ENCODE peak calls at places on chromosomes 16 and 17, in five cellular contexts. One of them, this sample, is unnamed.

GRCh38 chr17:6591599-6592158 is 35.3 kb upstream of the PITPNM3 start:
- DNase-seq in fibroblast of the aortic adventitia: peak; percentile 60
- DNase-seq in AG09319: no peak
- DNase-seq in transverse colon: no peak
- DNase-seq in GM12865: no peak
- DNase-seq in this sample: peak; percentile 81

GRCh38 chr17:57357392-57357784 is 101.1 kb downstream of the MSI2 start:
- DNase-seq in fibroblast of the aortic adventitia: no peak
- DNase-seq in GM12865: peak; percentile 63
- DNase-seq in transverse colon: peak; percentile 53
- DNase-seq in AG09319: no peak
- DNase-seq in this sample: no peak

GRCh38 chr17:48522990-48523389 is 7.8 kb downstream of the HOXB1 start:
- DNase-seq in GM12865: no peak
- DNase-seq in AG09319: no peak
- DNase-seq in transverse colon: no peak
- DNase-seq in fibroblast of the aortic adventitia: peak; percentile 44
- DNase-seq in this sample: no peak

GRCh38 chr16:67672739-67673662 is 6.4 kb downstream of the C16orf86 start:
- DNase-seq in fibroblast of the aortic adventitia: peak; percentile 71
- DNase-seq in transverse colon: peak; percentile 79
- DNase-seq in GM12865: peak; percentile 80
- DNase-seq in AG09319: peak; percentile 15
- DNase-seq in this sample: peak; percentile 80

GRCh38 chr16:21957687-21958346 is 4.7 kb downstream of the UQCRC2 start:
- DNase-seq in fibroblast of the aortic adventitia: no peak
- DNase-seq in GM12865: no peak
- DNase-seq in transverse colon: no peak
- DNase-seq in AG09319: no peak
- DNase-seq in this sample: no peak

GRCh38 chr17:9628509-9628908 is 16.8 kb upstream of the USP43 start:
- DNase-seq in fibroblast of the aortic adventitia: no peak
- DNase-seq in AG09319: no peak
- DNase-seq in GM12865: no peak
- DNase-seq in transverse colon: peak; percentile 46
- DNase-seq in this sample: no peak

GRCh38 chr17:33802349-33803272 is 452.5 kb upstream of the CCL2 start:
- DNase-seq in transverse colon: no peak
- DNase-seq in GM12865: no peak
- DNase-seq in AG09319: no peak
- DNase-seq in fibroblast of the aortic adventitia: no peak
- DNase-seq in this sample: no peak

GRCh38 chr17:19904412-19904811 is 36.7 kb upstream of the ULK2 start:
- DNase-seq in transverse colon: no peak
- DNase-seq in GM12865: no peak
- DNase-seq in fibroblast of the aortic adventitia: peak; percentile 53
- DNase-seq in AG09319: no peak
- DNase-seq in this sample: peak; percentile 29

GRCh38 chr16:51181495-51181795 is 30.4 kb upstream of the SALL1 start:
- DNase-seq in AG09319: no peak
- DNase-seq in transverse colon: no peak
- DNase-seq in GM12865: no peak
- DNase-seq in fibroblast of the aortic adventitia: no peak
- DNase-seq in this sample: no peak

GRCh38 chr17:28950017-28950751 is 1.1 kb downstream of the PHF12 start:
- DNase-seq in AG09319: no peak
- DNase-seq in GM12865: peak; percentile 66
- DNase-seq in fibroblast of the aortic adventitia: peak; percentile 43
- DNase-seq in transverse colon: peak; percentile 61
- DNase-seq in this sample: peak; percentile 48

GRCh38 chr17:28948873-28949184 is 2.5 kb downstream of the PHF12 start:
- DNase-seq in fibroblast of the aortic adventitia: no peak
- DNase-seq in AG09319: no peak
- DNase-seq in transverse colon: no peak
- DNase-seq in GM12865: no peak
- DNase-seq in this sample: no peak

GRCh38 chr17:28948342-28948741 is 3.0 kb downstream of the PHF12 start:
- DNase-seq in GM12865: no peak
- DNase-seq in fibroblast of the aortic adventitia: no peak
- DNase-seq in AG09319: no peak
- DNase-seq in transverse colon: no peak
- DNase-seq in this sample: no peak

GRCh38 chr17:28950752-28951427 is 428 bp downstream of the PHF12 start:
- DNase-seq in fibroblast of the aortic adventitia: no peak
- DNase-seq in transverse colon: no peak
- DNase-seq in AG09319: no peak
- DNase-seq in GM12865: no peak
- DNase-seq in this sample: no peak

GRCh38 chr17:28949185-28950016 is 1.9 kb downstream of the PHF12 start:
- DNase-seq in fibroblast of the aortic adventitia: peak; percentile 56
- DNase-seq in transverse colon: peak; percentile 67
- DNase-seq in GM12865: peak; percentile 47
- DNase-seq in AG09319: no peak
- DNase-seq in this sample: peak; percentile 54
- TF ChIP-seq CTCF in fibroblast of the aortic adventitia: no peak
- TF ChIP-seq CTCF in transverse colon: no peak
- TF ChIP-seq CTCF in GM12865: no peak
- TF ChIP-seq CTCF in AG09319: no peak
- TF ChIP-seq CTCF in this sample: no peak

DNA sequence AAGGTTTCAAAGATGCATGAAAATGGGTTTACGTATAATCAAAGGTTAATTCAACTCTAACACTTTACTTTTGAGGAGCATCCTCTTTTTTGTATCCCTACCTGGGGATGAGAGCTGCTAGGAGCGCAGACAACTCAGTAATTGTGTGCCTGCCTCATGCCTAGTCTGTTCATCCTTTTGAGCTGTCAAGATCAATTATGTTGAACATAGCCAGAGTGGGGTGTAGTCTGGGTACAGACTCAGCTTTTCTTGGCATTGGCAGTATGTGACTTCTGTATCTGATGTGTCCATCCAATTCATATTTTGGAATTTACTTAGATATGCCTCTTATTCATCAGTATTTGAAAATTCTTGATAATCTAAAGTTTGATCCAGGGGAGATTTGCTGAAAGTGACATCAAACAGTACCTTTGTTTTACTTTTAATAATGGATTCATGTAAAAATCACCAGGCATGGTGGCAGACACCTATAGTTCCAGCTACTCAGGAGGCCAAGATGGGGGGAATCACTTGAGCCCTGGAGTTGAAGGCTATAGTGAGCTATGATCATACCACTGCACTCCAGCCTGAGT is 24.1 kb downstream of the PRKCA start:
- DNase-seq in AG09319: no peak
- DNase-seq in fibroblast of the aortic adventitia: no peak
- DNase-seq in transverse colon: no peak
- DNase-seq in GM12865: no peak
- DNase-seq in this sample: no peak
- TF ChIP-seq CTCF in AG09319: no peak
- TF ChIP-seq CTCF in fibroblast of the aortic adventitia: no peak
- TF ChIP-seq CTCF in transverse colon: no peak
- TF ChIP-seq CTCF in GM12865: no peak
- TF ChIP-seq CTCF in this sample: no peak

DNA sequence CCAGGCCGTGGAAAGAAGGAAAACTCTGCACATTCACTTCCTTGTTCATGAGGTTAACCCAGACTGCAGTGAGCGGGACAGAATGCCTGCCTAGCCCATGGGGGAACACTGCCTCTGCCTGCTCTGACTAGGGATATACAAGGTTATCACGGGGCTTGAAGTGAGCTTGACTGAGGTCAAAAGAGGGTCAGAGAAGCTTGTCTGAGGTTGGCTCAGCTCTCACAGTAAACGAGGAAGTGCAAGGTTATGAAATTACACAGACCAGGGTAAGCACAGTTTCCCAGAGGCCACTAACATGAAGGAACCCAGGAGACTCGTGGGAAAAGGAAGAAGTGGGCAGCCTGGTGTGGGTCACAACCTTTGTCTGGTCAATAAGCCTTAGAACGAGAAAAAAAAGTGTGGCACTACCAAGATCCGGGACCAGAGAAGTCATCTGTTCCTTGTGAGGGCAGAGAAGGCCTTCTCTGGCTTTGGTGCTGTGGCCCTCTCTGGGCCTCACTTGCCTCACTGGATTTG is 28.8 kb downstream of the HIC1 start:
- DNase-seq in transverse colon: peak; percentile 44
- DNase-seq in AG09319: no peak
- DNase-seq in GM12865: peak; percentile 84
- DNase-seq in fibroblast of the aortic adventitia: no peak
- DNase-seq in this sample: no peak
- TF ChIP-seq CTCF in transverse colon: no peak
- TF ChIP-seq CTCF in AG09319: no peak
- TF ChIP-seq CTCF in GM12865: no peak
- TF ChIP-seq CTCF in fibroblast of the aortic adventitia: no peak
- TF ChIP-seq CTCF in this sample: no peak

GRCh38 chr16:72099377-72099818 is 5.8 kb downstream of the DHX38 start:
- DNase-seq in AG09319: no peak
- DNase-seq in transverse colon: peak; percentile 27
- DNase-seq in fibroblast of the aortic adventitia: peak; percentile 64
- DNase-seq in GM12865: peak; percentile 74
- DNase-seq in this sample: peak; percentile 72
- TF ChIP-seq CTCF in AG09319: peak; percentile 48
- TF ChIP-seq CTCF in transverse colon: peak; percentile 45
- TF ChIP-seq CTCF in fibroblast of the aortic adventitia: peak; percentile 56
- TF ChIP-seq CTCF in GM12865: peak; percentile 57
- TF ChIP-seq CTCF in this sample: peak; percentile 59

This sample was measured in fibroblast of pulmonary artery.